ENCODE peak calls at places on chromosomes 5 and 9, in nine cellular contexts. W is heart left ventricle, H is PC-9, Q is GM23338, R is psoas muscle, U is kidney epithelial cell, T is ovary, O is Caco-2, X is heart right ventricle. S is an unnamed sample. For H3K27me3, the result is how much of the 10 kb centered on the place peaks cover.

GRCh38 chr5:96823900-96824351 is 16.2 kb upstream of the ERAP1 start:
- DNase-seq in H (peak), X (no peak), W (no peak), T (no peak), R (no peak), Q (no peak), U (peak), O (no peak), S (no peak)

GRCh38 chr5:122907238-122907637 is 61.8 kb downstream of the SNX24 start:
- DNase-seq in R (no peak), H (peak), X (no peak), O (peak), Q (peak), W (no peak), U (no peak), T (no peak), S (no peak)

GRCh38 chr5:61205013-61205412 is 42.7 kb upstream of the SMIM15 start:
- DNase-seq in O (no peak), R (no peak), T (no peak), W (no peak), X (no peak), Q (no peak), H (no peak), U (no peak), S (no peak)

GRCh38 chr9:1140057-1140456 is 89.9 kb downstream of the DMRT2 start:
- DNase-seq in O (no peak), X (no peak), T (no peak), U (no peak), H (no peak), W (no peak), Q (no peak), R (no peak), S (no peak)

GRCh38 chr9:136117291-136118060 is 1.2 kb downstream of the TMEM250 start:
- DNase-seq in Q (peak), O (no peak), U (no peak), H (peak), X (peak), W (peak), R (no peak), T (no peak), S (peak)

GRCh38 chr9:126443144-126443543 is 116.5 kb downstream of the MVB12B start:
- DNase-seq in O (no peak), U (no peak), R (no peak), T (no peak), W (no peak), H (no peak), X (no peak), Q (no peak), S (no peak)

GRCh38 chr9:88587182-88587581 is 52.2 kb downstream of the NXNL2 start:
- DNase-seq in T (no peak), O (no peak), X (no peak), Q (no peak), W (no peak), H (no peak), R (no peak), U (no peak), S (no peak)

GRCh38 chr5:149497357-149497756 is 53.9 kb downstream of the CSNK1A1 start:
- DNase-seq in Q (peak), R (no peak), X (no peak), T (no peak), H (no peak), O (no peak), W (no peak), U (no peak), S (no peak)

GRCh38 chr5:6822068-6822467 is 108.8 kb downstream of the TENT4A start:
- DNase-seq in T (no peak), Q (no peak), U (no peak), X (no peak), H (no peak), O (no peak), W (no peak), R (no peak), S (no peak)

GRCh38 chr5:116631147-116631546 is 56.5 kb upstream of the SEMA6A start:
- DNase-seq in H (no peak), X (no peak), T (no peak), O (no peak), R (no peak), U (no peak), W (no peak), Q (no peak), S (no peak)

GRCh38 chr5:159936686-159937329 is 20.5 kb downstream of the ADRA1B start:
- DNase-seq in T (no peak), Q (no peak), U (no peak), R (no peak), W (peak), X (no peak), H (no peak), O (no peak), S (no peak)

DNA sequence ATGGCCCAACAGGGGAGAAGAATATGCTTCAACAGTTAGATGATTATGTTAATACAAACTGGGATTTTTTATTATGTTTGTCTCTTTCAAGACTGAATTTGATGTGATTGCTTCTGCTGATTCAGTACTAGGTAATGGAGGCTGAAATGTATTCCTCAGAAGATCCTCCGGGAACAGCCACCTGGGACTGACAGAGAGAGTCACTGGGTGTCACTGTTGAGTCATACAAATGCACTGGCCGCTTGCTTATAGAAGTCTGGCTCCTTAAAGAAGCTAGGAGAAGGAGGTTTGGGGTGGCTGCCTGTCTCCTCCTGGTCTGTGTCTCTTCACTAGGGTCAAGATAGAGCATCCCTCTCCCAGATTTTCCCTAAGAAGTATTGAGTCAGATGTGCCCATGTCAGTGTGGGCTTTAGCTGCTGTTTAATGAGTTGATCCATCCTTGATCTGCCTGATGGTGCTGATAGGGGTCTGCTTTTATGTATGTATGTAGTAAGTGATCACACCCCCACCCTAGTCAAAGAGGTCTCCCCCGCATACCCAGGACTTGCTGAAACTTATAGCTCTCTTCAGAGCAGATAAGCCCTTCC is 773.4 kb downstream of the BRINP1 start:
- DNase-seq in O (peak), X (no peak), U (no peak), R (no peak), Q (peak), W (no peak), H (peak), T (no peak), S (no peak)
- TF ChIP-seq CTCF in O (peak), X (peak), U (peak), R (peak), Q (peak), W (peak), H (peak), T (no peak), S (peak)

DNA sequence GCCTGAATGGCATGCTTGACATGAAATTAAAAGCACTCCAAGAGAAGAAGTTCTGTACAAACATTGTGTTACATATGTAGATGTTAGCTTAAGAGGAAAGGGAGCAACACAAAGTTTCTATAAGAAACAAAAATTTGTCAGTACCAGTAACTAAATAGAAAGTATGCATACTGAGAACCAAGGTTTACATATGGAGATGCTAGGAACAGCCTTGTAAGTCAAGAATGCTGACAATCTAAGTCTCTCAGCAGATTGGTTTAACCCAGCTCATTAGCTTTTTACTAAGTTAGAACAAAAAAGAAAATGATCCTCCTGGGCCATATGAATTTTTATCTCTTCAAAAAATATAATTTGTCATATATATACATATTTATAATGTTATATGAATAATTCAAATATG is 2022.1 kb upstream of the ACO1 start:
- DNase-seq in W (no peak), X (no peak), O (no peak), H (no peak), U (no peak), Q (peak), T (no peak), R (no peak), S (no peak)
- H3K4me3 ChIP-seq in W (no peak), X (no peak), O (no peak), H (no peak), U (no peak), Q (no peak), T (no peak), R (no peak), S (no peak)

DNA sequence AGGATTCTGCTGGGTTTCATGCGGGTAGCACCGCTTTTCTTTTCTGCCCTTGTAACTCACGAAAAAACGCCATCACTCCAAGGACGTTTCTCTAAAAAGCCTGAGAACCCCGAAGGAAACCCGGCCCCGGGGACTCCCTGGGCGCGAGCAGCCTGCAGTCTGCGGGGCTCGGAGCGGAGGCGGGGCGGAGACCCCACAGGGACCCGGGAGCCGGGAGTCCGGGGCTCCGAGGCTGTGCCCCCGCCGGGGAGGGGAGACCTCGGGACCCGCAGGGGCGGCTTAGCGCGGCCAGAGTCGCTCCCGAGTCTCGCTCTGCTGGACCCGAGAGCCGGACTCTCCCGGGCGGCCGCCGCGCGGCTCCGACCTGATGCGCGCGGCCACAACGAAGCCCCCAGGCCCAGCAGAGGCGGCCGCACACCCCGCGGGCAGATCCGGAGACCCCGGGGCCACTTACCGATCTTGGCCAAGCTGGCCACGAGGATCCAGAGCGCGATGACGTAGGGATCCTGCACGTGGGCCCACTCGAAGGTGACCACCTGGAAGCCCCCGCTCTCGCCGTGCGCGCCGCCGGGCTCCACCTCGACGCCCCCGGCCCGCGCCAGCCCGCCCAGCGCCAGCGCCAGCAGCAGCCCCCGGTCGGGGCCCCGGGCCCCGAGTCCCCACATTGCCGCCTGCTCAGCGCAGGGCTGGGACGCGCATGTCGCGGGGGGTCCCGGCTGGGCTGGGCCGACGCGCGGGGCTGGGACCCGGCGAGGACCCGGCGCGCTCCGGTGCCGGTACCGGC is 399 bp downstream of the SLC9A3 start:
- DNase-seq in H (no peak), O (no peak), R (no peak), T (no peak), X (no peak), U (no peak), W (no peak), Q (peak), S (no peak)
- H3K27me3 ChIP-seq in H (half or more), O (under half), R (under half), T (under half), X (half or more), U (half or more), W (half or more), Q (half or more), S (under half)

DNA sequence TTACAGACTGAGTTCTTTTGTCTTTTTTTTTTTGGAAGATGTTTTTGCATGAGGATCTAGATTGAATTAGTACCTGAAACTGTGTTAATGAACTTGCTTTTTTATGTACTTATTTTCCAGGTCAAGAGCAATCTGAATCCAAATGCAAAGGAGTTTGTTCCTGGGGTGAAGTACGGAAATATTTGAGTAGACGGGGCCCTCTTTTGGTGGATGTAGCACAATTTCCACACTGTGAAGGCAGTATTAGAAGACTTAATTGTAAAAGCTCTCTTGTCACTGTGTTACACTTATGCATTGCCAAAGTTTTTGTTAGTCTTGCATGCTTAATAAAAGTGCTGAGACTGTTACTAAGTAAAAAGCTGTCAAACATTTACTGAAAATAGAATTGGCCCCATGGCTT is 14.5 kb downstream of the SLC23A1 start:
- DNase-seq in X (no peak), W (no peak), U (no peak), H (no peak), Q (no peak), O (no peak), T (no peak), R (no peak), S (no peak)
- TF ChIP-seq CTCF in X (peak), W (no peak), U (no peak), H (peak), Q (peak), O (no peak), T (no peak), R (no peak), S (peak)

GRCh38 chr9:113873926-113874325 is 2.2 kb upstream of the ZNF618 start:
- DNase-seq in U (no peak), X (no peak), Q (no peak), R (no peak), W (no peak), O (no peak), H (no peak), T (no peak), S (no peak)

GRCh38 chr9:113876806-113877236 is 712 bp downstream of the ZNF618 start:
- DNase-seq in Q (peak), H (peak), U (no peak), O (no peak), W (no peak), X (no peak), R (no peak), T (no peak), S (no peak)

GRCh38 chr9:113873446-113873845 is 2.7 kb upstream of the ZNF618 start:
- DNase-seq in U (no peak), O (no peak), X (no peak), R (no peak), H (no peak), W (no peak), Q (no peak), T (no peak), S (no peak)

GRCh38 chr9:113875917-113876805 is at the start of gene ZNF618:
- DNase-seq in Q (peak), T (peak), X (peak), O (no peak), W (peak), H (peak), U (no peak), R (peak), S (peak)

DNA sequence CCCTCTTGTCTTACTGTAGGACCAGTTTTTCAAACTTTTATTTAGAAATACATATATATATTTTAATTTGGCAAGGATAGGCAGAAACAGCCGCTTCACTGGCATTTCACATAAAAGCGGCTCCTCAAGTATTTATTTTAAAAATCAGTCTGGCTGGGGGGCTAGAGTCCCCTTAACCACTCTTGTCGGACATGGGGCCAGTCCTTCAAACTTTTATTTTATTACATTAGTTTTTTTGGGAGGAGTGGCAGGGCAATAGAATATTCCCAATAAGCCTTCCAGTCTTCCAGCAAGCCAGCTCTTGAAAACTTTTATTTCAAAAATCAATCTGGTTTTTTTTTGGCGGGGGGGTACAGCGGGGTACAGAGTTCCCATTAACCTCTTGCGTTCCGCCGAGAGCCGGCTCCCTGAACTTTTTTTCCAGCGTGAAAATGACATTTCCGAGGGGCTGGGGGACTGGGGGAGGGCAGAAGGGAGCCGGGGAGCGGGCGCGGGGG is 641 bp upstream of the ZNF618 start:
- DNase-seq in U (no peak), W (no peak), Q (no peak), H (no peak), O (no peak), T (no peak), R (no peak), X (no peak), S (no peak)
- H3K4me3 ChIP-seq in U (peak), W (peak), Q (peak), H (peak), O (peak), T (peak), R (peak), X (peak), S (no peak)

S was measured in GM06990.